ENCODE peak calls at places on chromosomes 5 and 9, in five cellular contexts. S is glutamatergic neuron, Y is A549, D is uterus, V is H1. T is an unnamed sample.

GRCh38 chr5:156181656-156182055 is 145.3 kb upstream of the SGCD start:
- DNase-seq in S (no peak), Y (peak; percentile 43), D (no peak), V (no peak), T (no peak)

GRCh38 chr9:127931092-127931881 is 710 bp upstream of the PIP5KL1 start:
- DNase-seq in S (peak; percentile 65), Y (peak; percentile 77), D (no peak), V (no peak), T (no peak)

GRCh38 chr9:33164138-33164809 is 2.9 kb downstream of the B4GALT1 start:
- DNase-seq in S (no peak), Y (no peak), D (no peak), V (no peak), T (no peak)

GRCh38 chr5:36537729-36538128 is 68.7 kb upstream of the SLC1A3 start:
- DNase-seq in S (no peak), Y (no peak), D (no peak), V (no peak), T (no peak)

GRCh38 chr5:126864042-126864688 is 87.2 kb downstream of the LMNB1 start:
- DNase-seq in S (no peak), Y (peak; percentile 15), D (no peak), V (no peak), T (no peak)

GRCh38 chr5:68771747-68772146 is 322.1 kb upstream of the SLC30A5 start:
- DNase-seq in S (no peak), Y (no peak), D (no peak), V (no peak), T (no peak)

GRCh38 chr5:41656597-41656996 is 146.2 kb upstream of the PLCXD3 start:
- DNase-seq in S (no peak), Y (no peak), D (no peak), V (no peak), T (no peak)

GRCh38 chr5:177426566-177427210 is at the start of gene GRK6:
- DNase-seq in S (peak; percentile 55), Y (peak; percentile 38), D (peak; percentile 42), V (no peak), T (no peak)

GRCh38 chr5:17218353-17219005 is 1.0 kb downstream of the BASP1 start:
- DNase-seq in S (no peak), Y (no peak), D (peak; percentile 30), V (no peak), T (peak; percentile 45)

GRCh38 chr5:115952579-115952978 is 9.7 kb upstream of the LVRN start:
- DNase-seq in S (no peak), Y (no peak), D (no peak), V (no peak), T (no peak)

DNA sequence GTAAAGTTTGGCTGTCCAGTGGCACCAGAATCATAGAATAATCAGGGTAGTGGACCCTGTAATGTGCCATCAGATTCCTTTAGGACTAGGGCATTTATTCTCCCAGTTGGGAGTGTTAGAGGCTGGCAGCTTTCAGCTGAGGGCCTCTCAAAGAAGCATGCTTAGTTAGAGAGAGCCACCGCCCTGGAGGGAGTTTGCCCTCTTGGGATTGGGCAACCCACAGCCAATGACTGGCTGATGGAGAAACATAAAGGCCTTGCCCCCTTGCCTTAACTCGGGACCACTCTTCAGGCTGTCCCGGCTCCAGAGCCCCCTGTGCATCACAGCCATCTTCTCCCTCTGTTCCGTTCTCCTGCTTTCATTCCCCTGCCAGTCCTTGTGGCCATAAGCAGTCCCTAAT is 20.5 kb upstream of the IFNK start:
- DNase-seq in S (no peak), Y (no peak), D (no peak), V (no peak), T (no peak)
- TF ChIP-seq CTCF in S (no peak), Y (no peak), D (no peak), V (no peak), T (no peak)

GRCh38 chr5:1134478-1134877 is 22.6 kb upstream of the SLC12A7 start:
- DNase-seq in S (no peak), Y (no peak), D (no peak), V (no peak), T (no peak)
- TF ChIP-seq CTCF in S (no peak), Y (no peak), D (no peak), V (peak; percentile 34), T (no peak)

GRCh38 chr5:135879591-135879990 is 16.1 kb downstream of the IL9 start:
- DNase-seq in S (no peak), Y (no peak), D (no peak), V (no peak), T (no peak)

GRCh38 chr5:135880801-135881200 is 14.8 kb downstream of the IL9 start:
- DNase-seq in S (no peak), Y (no peak), D (no peak), V (no peak), T (no peak)

GRCh38 chr5:135877570-135878155 is 18.0 kb downstream of the IL9 start:
- DNase-seq in S (peak; percentile 57), Y (no peak), D (no peak), V (no peak), T (no peak)

GRCh38 chr5:135880278-135880677 is 15.4 kb downstream of the IL9 start:
- DNase-seq in S (no peak), Y (peak; percentile 68), D (no peak), V (peak; percentile 38), T (peak; percentile 28)

GRCh38 chr5:135878156-135878620 is 17.5 kb downstream of the IL9 start:
- DNase-seq in S (peak; percentile 64), Y (no peak), D (no peak), V (no peak), T (no peak)
- TF ChIP-seq CTCF in S (no peak), Y (no peak), D (no peak), V (no peak), T (no peak)

GRCh38 chr9:113677569-113677968 is 198.5 kb upstream of the ZNF618 start:
- DNase-seq in S (no peak), Y (no peak), D (no peak), V (no peak), T (no peak)

GRCh38 chr9:113674436-113674835 is 201.7 kb upstream of the ZNF618 start:
- DNase-seq in S (no peak), Y (no peak), D (no peak), V (no peak), T (no peak)

GRCh38 chr9:113677057-113677456 is 199.1 kb upstream of the ZNF618 start:
- DNase-seq in S (no peak), Y (no peak), D (no peak), V (no peak), T (no peak)

GRCh38 chr9:113673726-113674125 is 202.4 kb upstream of the ZNF618 start:
- DNase-seq in S (peak; percentile 43), Y (no peak), D (no peak), V (no peak), T (no peak)

DNA sequence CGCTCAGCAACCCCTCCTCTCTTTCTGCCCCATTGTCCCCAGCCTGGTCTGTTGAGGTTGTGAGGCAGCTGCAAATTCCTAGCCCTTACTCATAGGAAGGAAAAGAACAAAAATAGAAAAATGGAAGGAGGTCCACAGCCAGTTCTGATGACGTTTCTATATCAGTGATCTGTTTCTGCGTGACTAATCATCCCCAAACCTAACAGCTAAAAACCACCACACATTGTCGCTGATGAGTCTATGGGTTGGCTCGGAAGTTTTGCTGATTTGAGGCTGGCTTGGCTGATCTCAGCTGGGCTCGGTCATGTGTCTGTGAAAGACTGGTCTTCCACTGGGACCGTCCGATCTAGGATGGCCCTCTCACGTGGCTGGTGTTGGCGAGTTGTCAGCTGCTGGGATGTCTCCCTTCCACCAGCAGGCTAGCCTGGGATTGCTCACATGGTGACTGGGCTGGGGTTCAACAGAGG is 200.6 kb upstream of the ZNF618 start:
- DNase-seq in S (no peak), Y (no peak), D (peak; percentile 52), V (no peak), T (no peak)
- TF ChIP-seq CTCF in S (no peak), Y (no peak), D (no peak), V (no peak), T (no peak)

GRCh38 chr5:128885649-128886255 is 79.5 kb upstream of the SLC27A6 start:
- DNase-seq in S (no peak), Y (no peak), D (no peak), V (no peak), T (no peak)
- TF ChIP-seq CTCF in S (no peak), Y (no peak), D (no peak), V (no peak), T (no peak)

T was measured in nephron progenitor cell.